ENCODE peak calls at places on chromosomes 6 and 20, in five cellular contexts. One of them, this sample, is unnamed.

GRCh38 chr6:23414922-23415321 is 711.1 kb upstream of the NRSN1 start:
- DNase-seq in foreskin fibroblast: no peak
- DNase-seq in lower lobe of right lung: no peak
- DNase-seq in Caco-2: no peak
- DNase-seq in right lobe of liver: no peak
- DNase-seq in this sample: no peak

GRCh38 chr6:44265003-44265842 is at the start of gene NFKBIE:
- DNase-seq in foreskin fibroblast: peak; percentile 96
- DNase-seq in lower lobe of right lung: peak; percentile 96
- DNase-seq in Caco-2: peak; percentile 91
- DNase-seq in right lobe of liver: peak; percentile 98
- DNase-seq in this sample: peak; percentile 63

GRCh38 chr6:50986319-50986718 is 167.6 kb downstream of the TFAP2B start:
- DNase-seq in foreskin fibroblast: no peak
- DNase-seq in lower lobe of right lung: no peak
- DNase-seq in Caco-2: no peak
- DNase-seq in right lobe of liver: no peak
- DNase-seq in this sample: no peak

GRCh38 chr6:99490608-99491007 is 24.6 kb downstream of the USP45 start:
- DNase-seq in foreskin fibroblast: no peak
- DNase-seq in lower lobe of right lung: no peak
- DNase-seq in Caco-2: no peak
- DNase-seq in right lobe of liver: no peak
- DNase-seq in this sample: no peak

GRCh38 chr6:108156180-108156937 is 9.5 kb upstream of the NR2E1 start:
- DNase-seq in foreskin fibroblast: no peak
- DNase-seq in lower lobe of right lung: no peak
- DNase-seq in Caco-2: no peak
- DNase-seq in right lobe of liver: no peak
- DNase-seq in this sample: no peak

GRCh38 chr20:889932-890463 is 26.1 kb downstream of the ANGPT4 start:
- DNase-seq in foreskin fibroblast: no peak
- DNase-seq in lower lobe of right lung: no peak
- DNase-seq in Caco-2: no peak
- DNase-seq in right lobe of liver: no peak
- DNase-seq in this sample: no peak

GRCh38 chr20:2713285-2713684 is 20.7 kb downstream of the EBF4 start:
- DNase-seq in foreskin fibroblast: no peak
- DNase-seq in lower lobe of right lung: no peak
- DNase-seq in Caco-2: no peak
- DNase-seq in right lobe of liver: no peak
- DNase-seq in this sample: no peak

GRCh38 chr6:122803056-122803695 is 14.1 kb downstream of the SMPDL3A start:
- DNase-seq in foreskin fibroblast: peak; percentile 41
- DNase-seq in lower lobe of right lung: no peak
- DNase-seq in Caco-2: no peak
- DNase-seq in right lobe of liver: peak; percentile 57
- DNase-seq in this sample: peak; percentile 56

GRCh38 chr6:79512014-79512413 is 25.2 kb downstream of the LCA5 start:
- DNase-seq in foreskin fibroblast: no peak
- DNase-seq in lower lobe of right lung: no peak
- DNase-seq in Caco-2: no peak
- DNase-seq in right lobe of liver: no peak
- DNase-seq in this sample: no peak

GRCh38 chr6:134029495-134030455 is 22.6 kb downstream of the SLC2A12 start:
- DNase-seq in foreskin fibroblast: peak; percentile 70
- DNase-seq in lower lobe of right lung: no peak
- DNase-seq in Caco-2: no peak
- DNase-seq in right lobe of liver: no peak
- DNase-seq in this sample: peak; percentile 46

GRCh38 chr20:56519551-56519950 is 5.0 kb upstream of the FAM209A start:
- DNase-seq in foreskin fibroblast: no peak
- DNase-seq in lower lobe of right lung: no peak
- DNase-seq in Caco-2: no peak
- DNase-seq in right lobe of liver: no peak
- DNase-seq in this sample: no peak

GRCh38 chr20:15875446-15875845 is 697.8 kb downstream of the KIF16B start:
- DNase-seq in foreskin fibroblast: no peak
- DNase-seq in lower lobe of right lung: no peak
- DNase-seq in Caco-2: no peak
- DNase-seq in right lobe of liver: no peak
- DNase-seq in this sample: no peak

GRCh38 chr20:14264869-14265268 is 72.5 kb downstream of the FLRT3 start:
- DNase-seq in foreskin fibroblast: peak; percentile 50
- DNase-seq in lower lobe of right lung: no peak
- DNase-seq in Caco-2: no peak
- DNase-seq in right lobe of liver: no peak
- DNase-seq in this sample: no peak

GRCh38 chr6:24004062-24004461 is 122.0 kb upstream of the NRSN1 start:
- DNase-seq in foreskin fibroblast: no peak
- DNase-seq in lower lobe of right lung: no peak
- DNase-seq in Caco-2: no peak
- DNase-seq in right lobe of liver: no peak
- DNase-seq in this sample: no peak

GRCh38 chr6:63403725-63404124 is 83.9 kb upstream of the LGSN start:
- DNase-seq in foreskin fibroblast: no peak
- DNase-seq in lower lobe of right lung: no peak
- DNase-seq in Caco-2: no peak
- DNase-seq in right lobe of liver: no peak
- DNase-seq in this sample: no peak

GRCh38 chr6:41097467-41098090 is 24.8 kb downstream of the NFYA start:
- DNase-seq in foreskin fibroblast: peak; percentile 69
- DNase-seq in lower lobe of right lung: no peak
- DNase-seq in Caco-2: no peak
- DNase-seq in right lobe of liver: no peak
- DNase-seq in this sample: no peak

GRCh38 chr6:137571854-137572253 is 77.7 kb upstream of the OLIG3 start:
- DNase-seq in foreskin fibroblast: peak; percentile 16
- DNase-seq in lower lobe of right lung: no peak
- DNase-seq in Caco-2: peak; percentile 58
- DNase-seq in right lobe of liver: peak; percentile 52
- DNase-seq in this sample: peak; percentile 21

GRCh38 chr20:38806855-38807655 is 1.6 kb downstream of the PPP1R16B start:
- DNase-seq in foreskin fibroblast: no peak
- DNase-seq in lower lobe of right lung: no peak
- DNase-seq in Caco-2: no peak
- DNase-seq in right lobe of liver: no peak
- DNase-seq in this sample: no peak

GRCh38 chr6:135703621-135704020 is 147.9 kb upstream of the PDE7B start:
- DNase-seq in foreskin fibroblast: peak; percentile 29
- DNase-seq in lower lobe of right lung: no peak
- DNase-seq in Caco-2: no peak
- DNase-seq in right lobe of liver: no peak
- DNase-seq in this sample: no peak

GRCh38 chr6:132933085-132933484 is 118.7 kb downstream of the RPS12 start:
- DNase-seq in foreskin fibroblast: peak; percentile 18
- DNase-seq in lower lobe of right lung: no peak
- DNase-seq in Caco-2: no peak
- DNase-seq in right lobe of liver: no peak
- DNase-seq in this sample: no peak

GRCh38 chr20:49664914-49665313 is 48.8 kb downstream of the B4GALT5 start:
- DNase-seq in foreskin fibroblast: no peak
- DNase-seq in lower lobe of right lung: no peak
- DNase-seq in Caco-2: no peak
- DNase-seq in right lobe of liver: no peak
- DNase-seq in this sample: no peak

GRCh38 chr6:170190046-170190445 is 100.8 kb downstream of the DLL1 start:
- DNase-seq in foreskin fibroblast: no peak
- DNase-seq in lower lobe of right lung: no peak
- DNase-seq in Caco-2: no peak
- DNase-seq in right lobe of liver: no peak
- DNase-seq in this sample: no peak

GRCh38 chr6:165698868-165699267 is 35.8 kb upstream of the PDE10A start:
- DNase-seq in foreskin fibroblast: no peak
- DNase-seq in lower lobe of right lung: no peak
- DNase-seq in Caco-2: no peak
- DNase-seq in right lobe of liver: no peak
- DNase-seq in this sample: no peak

GRCh38 chr6:113375950-113376846 is 480.9 kb upstream of the MARCKS start:
- DNase-seq in foreskin fibroblast: peak; percentile 85
- DNase-seq in lower lobe of right lung: no peak
- DNase-seq in Caco-2: no peak
- DNase-seq in right lobe of liver: no peak
- DNase-seq in this sample: no peak
- TF ChIP-seq CTCF in foreskin fibroblast: no peak
- TF ChIP-seq CTCF in lower lobe of right lung: no peak
- TF ChIP-seq CTCF in Caco-2: no peak
- TF ChIP-seq CTCF in right lobe of liver: no peak
- TF ChIP-seq CTCF in this sample: no peak

DNA sequence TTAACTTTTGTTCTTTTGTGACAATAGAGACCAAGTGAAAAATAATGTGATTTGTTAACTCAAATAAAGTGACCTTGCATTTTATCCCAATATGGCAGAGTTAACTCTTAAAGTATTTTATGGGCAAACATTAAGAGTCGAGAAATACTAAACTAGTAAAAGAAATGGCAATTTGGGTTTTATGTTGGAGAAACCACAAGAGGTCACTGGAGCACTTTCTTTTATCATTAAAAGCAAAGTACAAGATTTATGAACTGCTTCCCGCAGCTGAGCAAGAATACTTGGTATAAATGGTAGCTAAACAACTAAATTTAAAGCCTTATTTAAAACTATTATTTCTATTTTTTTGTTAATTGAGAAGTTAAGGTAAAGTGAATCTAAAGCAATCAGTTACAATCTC is 33.5 kb upstream of the MCM9 start:
- DNase-seq in foreskin fibroblast: peak; percentile 49
- DNase-seq in lower lobe of right lung: no peak
- DNase-seq in Caco-2: no peak
- DNase-seq in right lobe of liver: no peak
- DNase-seq in this sample: no peak
- TF ChIP-seq CTCF in foreskin fibroblast: no peak
- TF ChIP-seq CTCF in lower lobe of right lung: peak; percentile 32
- TF ChIP-seq CTCF in Caco-2: peak; percentile 35
- TF ChIP-seq CTCF in right lobe of liver: peak; percentile 46
- TF ChIP-seq CTCF in this sample: peak; percentile 64

DNA sequence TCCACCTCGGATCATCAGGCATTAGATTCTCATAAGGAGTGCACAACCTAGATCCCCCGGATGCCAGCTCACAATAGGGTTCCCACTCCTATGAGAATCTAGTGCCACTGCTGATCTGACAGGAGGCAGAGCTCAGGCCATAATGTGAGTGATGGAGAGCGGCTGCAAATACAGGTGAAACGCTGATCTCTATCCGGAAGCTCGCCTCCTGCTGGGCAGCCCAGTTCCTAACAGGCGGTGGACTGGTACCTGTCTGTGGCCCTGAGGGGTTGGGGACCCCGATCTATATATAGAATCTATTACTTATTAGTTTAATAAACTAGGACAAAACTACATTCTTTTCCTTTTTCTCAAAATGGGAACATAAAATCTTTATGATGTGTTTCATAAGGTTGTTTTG is 741.9 kb downstream of the RFPL4B start:
- DNase-seq in foreskin fibroblast: no peak
- DNase-seq in lower lobe of right lung: no peak
- DNase-seq in Caco-2: no peak
- DNase-seq in right lobe of liver: no peak
- DNase-seq in this sample: no peak
- TF ChIP-seq CTCF in foreskin fibroblast: no peak
- TF ChIP-seq CTCF in lower lobe of right lung: no peak
- TF ChIP-seq CTCF in Caco-2: no peak
- TF ChIP-seq CTCF in right lobe of liver: no peak
- TF ChIP-seq CTCF in this sample: peak; percentile 14

DNA sequence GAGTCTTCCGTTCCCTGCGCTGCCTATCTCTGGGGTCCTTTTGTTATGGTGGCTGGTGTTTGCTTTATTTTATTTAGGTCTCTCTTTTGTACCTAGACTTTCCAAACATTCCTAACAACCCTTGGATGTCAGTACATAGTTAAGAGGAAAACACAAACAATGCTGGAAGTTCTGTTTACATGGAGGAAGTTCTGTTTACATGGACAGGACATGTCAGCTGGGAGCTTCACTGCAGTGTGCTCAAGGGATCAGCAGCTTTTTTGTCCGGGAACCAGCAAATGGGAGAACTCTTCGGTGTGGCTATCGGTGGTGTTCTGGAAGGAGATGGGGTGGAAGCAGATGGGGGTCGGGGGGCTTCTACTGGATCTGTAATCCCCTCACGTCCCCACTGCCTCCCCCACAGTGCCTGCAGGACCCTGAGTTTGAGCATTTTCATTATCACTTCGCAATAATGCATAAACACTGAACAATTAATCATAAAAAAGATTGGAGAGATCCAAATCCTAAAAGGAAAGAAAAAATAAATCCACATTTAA is 2.7 kb downstream of the SERPINB6 start:
- DNase-seq in foreskin fibroblast: no peak
- DNase-seq in lower lobe of right lung: no peak
- DNase-seq in Caco-2: no peak
- DNase-seq in right lobe of liver: peak; percentile 42
- DNase-seq in this sample: no peak
- TF ChIP-seq CTCF in foreskin fibroblast: no peak
- TF ChIP-seq CTCF in lower lobe of right lung: no peak
- TF ChIP-seq CTCF in Caco-2: no peak
- TF ChIP-seq CTCF in right lobe of liver: no peak
- TF ChIP-seq CTCF in this sample: no peak

GRCh38 chr20:6831461-6831860 is 64.0 kb downstream of the BMP2 start:
- DNase-seq in foreskin fibroblast: no peak
- DNase-seq in lower lobe of right lung: no peak
- DNase-seq in Caco-2: no peak
- DNase-seq in right lobe of liver: no peak
- DNase-seq in this sample: no peak

GRCh38 chr20:6832811-6833210 is 65.3 kb downstream of the BMP2 start:
- DNase-seq in foreskin fibroblast: no peak
- DNase-seq in lower lobe of right lung: no peak
- DNase-seq in Caco-2: no peak
- DNase-seq in right lobe of liver: no peak
- DNase-seq in this sample: no peak

GRCh38 chr20:6828794-6829423 is 61.4 kb downstream of the BMP2 start:
- DNase-seq in foreskin fibroblast: peak; percentile 66
- DNase-seq in lower lobe of right lung: peak; percentile 50
- DNase-seq in Caco-2: peak; percentile 74
- DNase-seq in right lobe of liver: peak; percentile 71
- DNase-seq in this sample: peak; percentile 13

GRCh38 chr20:6827472-6827871 is 60.0 kb downstream of the BMP2 start:
- DNase-seq in foreskin fibroblast: no peak
- DNase-seq in lower lobe of right lung: no peak
- DNase-seq in Caco-2: no peak
- DNase-seq in right lobe of liver: no peak
- DNase-seq in this sample: no peak

DNA sequence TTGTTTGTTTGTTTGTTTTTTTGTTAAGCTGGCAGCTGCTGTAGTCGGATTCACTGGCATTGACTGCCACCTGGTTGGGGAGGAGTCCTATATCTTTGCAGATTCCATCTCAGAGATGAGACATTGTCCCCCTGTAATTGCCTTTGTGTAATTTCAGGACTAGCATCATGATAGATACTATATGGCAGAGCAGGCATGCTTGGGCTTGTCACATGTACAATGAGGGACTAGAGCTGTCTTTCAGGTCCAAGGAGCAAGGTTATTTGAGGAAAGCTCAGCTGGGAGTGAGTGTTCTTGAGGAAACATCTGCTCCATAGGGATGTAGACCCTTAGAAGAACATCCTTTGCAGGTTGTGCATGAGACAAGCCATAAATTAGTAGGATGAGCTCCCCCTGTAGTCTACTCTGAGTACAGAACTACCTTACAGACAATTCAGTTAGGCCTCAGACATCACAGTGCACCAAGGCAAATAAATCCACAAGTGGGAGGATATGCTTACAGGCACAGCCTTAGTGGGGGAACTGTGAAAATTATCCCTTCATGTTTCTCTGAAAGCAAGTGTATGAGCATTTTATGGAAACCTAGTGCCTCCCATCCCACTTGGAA is 62.1 kb downstream of the BMP2 start:
- DNase-seq in foreskin fibroblast: peak; percentile 3
- DNase-seq in lower lobe of right lung: no peak
- DNase-seq in Caco-2: no peak
- DNase-seq in right lobe of liver: no peak
- DNase-seq in this sample: no peak
- TF ChIP-seq CTCF in foreskin fibroblast: no peak
- TF ChIP-seq CTCF in lower lobe of right lung: no peak
- TF ChIP-seq CTCF in Caco-2: peak; percentile 18
- TF ChIP-seq CTCF in right lobe of liver: no peak
- TF ChIP-seq CTCF in this sample: no peak

This sample was measured in PC-9.